ENCODE peak calls at places on chromosomes 5 and 9, in five cellular contexts. N, Y, G, C and R are unnamed samples. For H3K4me1 and H3K36me3, the result is how much of the 10 kb centered on the place peaks cover.

GRCh38 chr9:2014148-2014547 is 999 bp upstream of the SMARCA2 start:
- DNase-seq in N (no peak), Y (peak), G (no peak), C (no peak), R (no peak)

GRCh38 chr9:101566904-101567724 is 27.7 kb downstream of the PPP3R2 start:
- DNase-seq in N (peak), Y (no peak), G (no peak), C (no peak), R (no peak)

GRCh38 chr9:8857330-8858249 is 1058.0 kb upstream of the DMAC1 start:
- DNase-seq in N (no peak), Y (peak), G (peak), C (peak), R (peak)

GRCh38 chr9:93039976-93040375 is 18.5 kb upstream of the SUSD3 start:
- DNase-seq in N (no peak), Y (no peak), G (no peak), C (no peak), R (no peak)

GRCh38 chr5:173315495-173316352 is 12.5 kb downstream of the STC2 start:
- DNase-seq in N (peak), Y (peak), G (peak), C (peak), R (peak)

GRCh38 chr5:34552686-34553085 is 103.4 kb upstream of the RAI14 start:
- DNase-seq in N (no peak), Y (no peak), G (no peak), C (no peak), R (no peak)

GRCh38 chr5:120396186-120396585 is 67.9 kb upstream of the PRR16 start:
- DNase-seq in N (peak), Y (no peak), G (no peak), C (no peak), R (no peak)

GRCh38 chr9:113682297-113682771 is 193.8 kb upstream of the ZNF618 start:
- DNase-seq in N (peak), Y (peak), G (peak), C (peak), R (peak)

GRCh38 chr5:80554646-80555045 is 15.4 kb downstream of the ANKRD34B start:
- DNase-seq in N (no peak), Y (no peak), G (no peak), C (no peak), R (no peak)

GRCh38 chr9:127451681-127452480 is 571 bp downstream of the LRSAM1 start:
- DNase-seq in N (peak), Y (peak), G (peak), C (peak), R (peak)

GRCh38 chr9:137254624-137255447 is at the start of gene NELFB:
- DNase-seq in N (peak), Y (peak), G (peak), C (peak), R (peak)
- TF ChIP-seq POLR2A in N (peak), Y (peak), G (peak), C (peak), R (peak)

DNA sequence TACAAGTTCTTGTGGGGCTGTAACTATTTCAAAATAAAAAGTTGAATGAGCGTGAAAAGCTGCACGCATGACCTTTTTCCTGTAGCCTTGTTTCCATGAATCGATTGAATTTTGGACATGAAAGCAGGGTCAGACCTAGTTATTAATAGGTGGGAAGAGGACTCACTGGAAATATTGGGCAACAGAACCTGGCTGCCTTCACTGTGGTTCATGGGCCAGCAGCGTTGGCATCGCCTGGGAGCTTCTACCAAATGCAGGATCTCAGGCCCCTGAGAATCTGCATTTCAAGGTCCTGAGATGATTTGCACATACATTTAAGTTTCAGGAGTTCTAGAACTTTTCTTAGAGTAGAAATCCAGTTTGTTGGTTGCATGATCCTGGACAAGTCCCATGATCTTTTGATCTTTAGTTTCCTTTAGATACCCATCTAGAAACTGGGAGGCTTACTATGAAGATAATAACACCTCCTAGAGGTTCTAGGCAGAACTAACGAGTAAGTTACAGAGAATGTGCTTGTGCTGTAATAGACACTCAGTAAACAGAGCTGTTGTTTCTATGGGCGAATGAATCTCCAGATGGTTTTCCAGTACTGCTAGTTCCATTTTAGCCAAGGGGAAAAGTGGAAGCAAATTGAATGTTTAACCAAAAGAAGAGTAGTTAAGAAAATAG is 12.4 kb downstream of the ANKRD33B start:
- DNase-seq in N (no peak), Y (no peak), G (no peak), C (no peak), R (no peak)
- H3K4me1 ChIP-seq in N (under half), Y (under half), G (under half), C (under half), R (under half)

DNA sequence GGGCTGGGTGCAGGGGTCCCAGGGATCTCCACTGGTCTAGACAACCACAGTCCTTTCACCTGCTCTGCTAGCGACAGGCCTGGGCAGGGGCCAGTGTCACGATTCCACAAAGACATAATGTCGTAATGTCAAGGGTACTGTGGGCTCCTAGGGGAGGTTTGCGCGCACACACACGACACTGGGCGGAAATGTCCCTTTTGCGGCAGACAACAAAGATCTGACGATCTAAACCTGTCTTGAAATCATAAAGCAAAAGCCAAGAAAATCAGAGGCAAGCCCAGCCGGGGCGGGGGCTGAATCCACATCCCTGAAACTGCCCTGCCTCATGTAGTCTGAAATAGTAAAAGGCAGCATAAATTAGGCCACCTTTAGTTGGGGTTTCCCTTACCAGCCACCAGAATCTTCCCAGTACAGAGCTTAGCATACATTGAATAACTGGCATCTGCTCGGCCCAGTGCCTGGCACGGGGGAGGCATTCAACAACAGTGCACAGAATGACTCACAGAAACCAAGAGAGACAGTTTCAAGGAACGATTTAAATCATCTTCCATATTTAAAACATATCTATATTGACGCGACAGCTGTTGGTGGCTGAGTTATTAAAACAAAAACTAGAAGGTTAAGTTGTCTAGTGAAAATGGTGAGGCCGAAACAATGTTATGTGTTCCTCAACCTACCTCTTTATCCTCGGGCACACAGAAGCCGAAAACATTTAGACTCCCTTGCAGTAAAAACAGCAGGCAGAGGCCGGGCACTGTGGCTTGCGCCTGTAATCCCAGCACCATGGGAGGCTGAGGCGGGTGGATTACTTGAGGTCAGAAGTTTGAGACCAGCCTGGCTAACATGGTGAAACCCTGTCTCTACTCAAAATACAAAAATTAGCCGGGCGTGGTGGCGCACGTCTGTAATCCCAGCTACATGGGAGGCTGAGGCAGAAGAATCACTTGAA is 151.0 kb downstream of the MYO10 start:
- DNase-seq in N (peak), Y (no peak), G (no peak), C (no peak), R (no peak)
- H3K36me3 ChIP-seq in N (half or more), Y (under half), G (under half), C (under half), R (under half)

GRCh38 chr9:133397895-133398294 is 19.9 kb downstream of the REXO4 start:
- DNase-seq in N (no peak), Y (no peak), G (no peak), C (no peak), R (no peak)
- TF ChIP-seq POLR2A in N (no peak), Y (no peak), G (no peak), C (no peak), R (no peak)

GRCh38 chr9:973295-973842 is 3.1 kb upstream of the DMRT3 start:
- DNase-seq in N (no peak), Y (no peak), G (no peak), C (no peak), R (no peak)
- H3K4me1 ChIP-seq in N (under half), Y (under half), G (under half), C (under half), R (under half)

GRCh38 chr9:137728444-137729311 is 109.9 kb downstream of the EHMT1 start:
- DNase-seq in N (peak), Y (peak), G (no peak), C (no peak), R (no peak)
- H3K36me3 ChIP-seq in N (under half), Y (under half), G (under half), C (under half), R (under half)